ENCODE peak calls at places on chromosomes 11 and 22, in six cellular contexts. One of them, this sample, is unnamed.

GRCh38 chr11:75603791-75604736 is 42.0 kb downstream of the SERPINH1 start:
- DNase-seq in cardiac fibroblast: peak
- DNase-seq in lower leg skin: no peak
- DNase-seq in pancreas: no peak
- DNase-seq in progenitor cell of endocrine pancreas: no peak
- DNase-seq in right atrium auricular region: no peak
- DNase-seq in this sample: no peak

GRCh38 chr22:46050451-46050845 is 73.5 kb upstream of the WNT7B start:
- DNase-seq in cardiac fibroblast: no peak
- DNase-seq in lower leg skin: no peak
- DNase-seq in pancreas: no peak
- DNase-seq in progenitor cell of endocrine pancreas: no peak
- DNase-seq in right atrium auricular region: no peak
- DNase-seq in this sample: no peak

GRCh38 chr11:73359341-73359740 is 16.9 kb upstream of the RELT start:
- DNase-seq in cardiac fibroblast: peak
- DNase-seq in lower leg skin: no peak
- DNase-seq in pancreas: no peak
- DNase-seq in progenitor cell of endocrine pancreas: no peak
- DNase-seq in right atrium auricular region: peak
- DNase-seq in this sample: no peak

GRCh38 chr11:18524248-18524647 is 2.5 kb downstream of the TSG101 start:
- DNase-seq in cardiac fibroblast: no peak
- DNase-seq in lower leg skin: no peak
- DNase-seq in pancreas: no peak
- DNase-seq in progenitor cell of endocrine pancreas: no peak
- DNase-seq in right atrium auricular region: no peak
- DNase-seq in this sample: no peak

GRCh38 chr11:73140213-73141030 is 1.7 kb downstream of the FCHSD2 start:
- DNase-seq in cardiac fibroblast: peak
- DNase-seq in lower leg skin: peak
- DNase-seq in pancreas: no peak
- DNase-seq in progenitor cell of endocrine pancreas: no peak
- DNase-seq in right atrium auricular region: no peak
- DNase-seq in this sample: no peak

GRCh38 chr11:27718853-27719574 is 18.8 kb upstream of the BDNF start:
- DNase-seq in cardiac fibroblast: peak
- DNase-seq in lower leg skin: no peak
- DNase-seq in pancreas: peak
- DNase-seq in progenitor cell of endocrine pancreas: peak
- DNase-seq in right atrium auricular region: no peak
- DNase-seq in this sample: no peak

GRCh38 chr22:45504703-45505341 is 2.1 kb downstream of the FBLN1 start:
- DNase-seq in cardiac fibroblast: peak
- DNase-seq in lower leg skin: no peak
- DNase-seq in pancreas: no peak
- DNase-seq in progenitor cell of endocrine pancreas: peak
- DNase-seq in right atrium auricular region: no peak
- DNase-seq in this sample: no peak

GRCh38 chr22:31150615-31151014 is 9.4 kb upstream of the RNF185 start:
- DNase-seq in cardiac fibroblast: no peak
- DNase-seq in lower leg skin: no peak
- DNase-seq in pancreas: no peak
- DNase-seq in progenitor cell of endocrine pancreas: no peak
- DNase-seq in right atrium auricular region: no peak
- DNase-seq in this sample: no peak

GRCh38 chr11:1548221-1549070 is 23.6 kb downstream of the DUSP8 start:
- DNase-seq in cardiac fibroblast: peak
- DNase-seq in lower leg skin: no peak
- DNase-seq in pancreas: peak
- DNase-seq in progenitor cell of endocrine pancreas: no peak
- DNase-seq in right atrium auricular region: peak
- DNase-seq in this sample: no peak

GRCh38 chr11:102592634-102593581 is 32.2 kb downstream of the MMP20 start:
- DNase-seq in cardiac fibroblast: peak
- DNase-seq in lower leg skin: no peak
- DNase-seq in pancreas: no peak
- DNase-seq in progenitor cell of endocrine pancreas: no peak
- DNase-seq in right atrium auricular region: no peak
- DNase-seq in this sample: no peak

GRCh38 chr11:130146797-130147196 is 12.8 kb upstream of the ST14 start:
- DNase-seq in cardiac fibroblast: no peak
- DNase-seq in lower leg skin: no peak
- DNase-seq in pancreas: peak
- DNase-seq in progenitor cell of endocrine pancreas: no peak
- DNase-seq in right atrium auricular region: no peak
- DNase-seq in this sample: no peak

GRCh38 chr22:28373841-28374240 is 305.8 kb downstream of the TTC28 start:
- DNase-seq in cardiac fibroblast: peak
- DNase-seq in lower leg skin: no peak
- DNase-seq in pancreas: no peak
- DNase-seq in progenitor cell of endocrine pancreas: no peak
- DNase-seq in right atrium auricular region: no peak
- DNase-seq in this sample: no peak

GRCh38 chr22:23055448-23056179 is 14.7 kb upstream of the GNAZ start:
- DNase-seq in cardiac fibroblast: no peak
- DNase-seq in lower leg skin: peak
- DNase-seq in pancreas: no peak
- DNase-seq in progenitor cell of endocrine pancreas: no peak
- DNase-seq in right atrium auricular region: peak
- DNase-seq in this sample: no peak

GRCh38 chr11:112507281-112507680 is 246.6 kb upstream of the PLET1 start:
- DNase-seq in cardiac fibroblast: no peak
- DNase-seq in lower leg skin: no peak
- DNase-seq in pancreas: no peak
- DNase-seq in progenitor cell of endocrine pancreas: no peak
- DNase-seq in right atrium auricular region: no peak
- DNase-seq in this sample: no peak

GRCh38 chr11:114075891-114076441 is 16.5 kb downstream of the ZBTB16 start:
- DNase-seq in cardiac fibroblast: peak
- DNase-seq in lower leg skin: peak
- DNase-seq in pancreas: no peak
- DNase-seq in progenitor cell of endocrine pancreas: peak
- DNase-seq in right atrium auricular region: no peak
- DNase-seq in this sample: no peak

GRCh38 chr22:39577900-39578299 is 7.3 kb downstream of the CACNA1I start:
- DNase-seq in cardiac fibroblast: no peak
- DNase-seq in lower leg skin: no peak
- DNase-seq in pancreas: no peak
- DNase-seq in progenitor cell of endocrine pancreas: no peak
- DNase-seq in right atrium auricular region: no peak
- DNase-seq in this sample: no peak

GRCh38 chr11:83827940-83828554 is 541.9 kb upstream of the CCDC90B start:
- DNase-seq in cardiac fibroblast: peak
- DNase-seq in lower leg skin: no peak
- DNase-seq in pancreas: no peak
- DNase-seq in progenitor cell of endocrine pancreas: no peak
- DNase-seq in right atrium auricular region: no peak
- DNase-seq in this sample: peak

GRCh38 chr11:71115770-71116434 is 136.5 kb downstream of the SHANK2 start:
- DNase-seq in cardiac fibroblast: no peak
- DNase-seq in lower leg skin: no peak
- DNase-seq in pancreas: no peak
- DNase-seq in progenitor cell of endocrine pancreas: no peak
- DNase-seq in right atrium auricular region: no peak
- DNase-seq in this sample: no peak

GRCh38 chr11:71112990-71113389 is 139.4 kb downstream of the SHANK2 start:
- DNase-seq in cardiac fibroblast: no peak
- DNase-seq in lower leg skin: no peak
- DNase-seq in pancreas: no peak
- DNase-seq in progenitor cell of endocrine pancreas: no peak
- DNase-seq in right atrium auricular region: no peak
- DNase-seq in this sample: no peak

GRCh38 chr11:71116435-71117040 is 135.8 kb downstream of the SHANK2 start:
- DNase-seq in cardiac fibroblast: no peak
- DNase-seq in lower leg skin: no peak
- DNase-seq in pancreas: no peak
- DNase-seq in progenitor cell of endocrine pancreas: no peak
- DNase-seq in right atrium auricular region: no peak
- DNase-seq in this sample: no peak

GRCh38 chr11:71112454-71112853 is 139.9 kb downstream of the SHANK2 start:
- DNase-seq in cardiac fibroblast: no peak
- DNase-seq in lower leg skin: no peak
- DNase-seq in pancreas: no peak
- DNase-seq in progenitor cell of endocrine pancreas: no peak
- DNase-seq in right atrium auricular region: no peak
- DNase-seq in this sample: no peak

DNA sequence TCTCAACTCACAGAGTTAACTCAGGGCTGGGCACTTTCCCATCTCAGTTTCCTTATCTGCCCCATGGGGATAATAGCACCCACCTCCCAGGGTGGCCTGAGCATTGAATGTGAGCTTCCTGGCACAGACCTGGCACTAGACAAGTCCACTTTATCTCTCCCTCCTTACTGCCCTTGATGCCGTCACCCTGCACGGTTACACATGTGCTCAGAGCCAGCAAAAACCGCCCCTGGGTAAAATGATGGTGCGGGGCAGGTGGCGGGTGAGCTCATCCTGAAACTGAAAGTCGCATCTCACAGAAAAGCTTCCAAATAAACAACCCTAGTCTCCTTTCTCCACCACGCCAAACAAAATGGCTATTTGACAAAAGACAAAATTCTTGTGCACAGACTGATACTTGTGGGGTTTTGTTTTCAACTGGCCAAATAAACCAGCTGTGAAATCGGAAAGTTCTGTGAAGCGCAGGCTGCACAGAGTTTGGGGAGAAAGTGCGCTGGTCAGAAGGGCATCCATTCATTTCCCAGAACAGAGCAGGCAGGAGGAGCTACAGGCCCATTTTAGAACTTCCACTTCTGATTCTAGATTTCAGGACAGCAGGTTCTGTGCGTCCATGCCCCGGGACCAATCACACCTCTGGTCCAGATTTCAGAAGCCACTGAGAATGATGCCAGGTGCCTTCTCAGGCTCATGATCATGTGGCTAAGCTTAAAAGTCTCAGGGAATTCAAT is 138.1 kb downstream of the SHANK2 start:
- DNase-seq in cardiac fibroblast: no peak
- DNase-seq in lower leg skin: no peak
- DNase-seq in pancreas: no peak
- DNase-seq in progenitor cell of endocrine pancreas: no peak
- DNase-seq in right atrium auricular region: no peak
- DNase-seq in this sample: no peak
- TF ChIP-seq CTCF in cardiac fibroblast: no peak
- TF ChIP-seq CTCF in lower leg skin: no peak
- TF ChIP-seq CTCF in pancreas: no peak
- TF ChIP-seq CTCF in progenitor cell of endocrine pancreas: no peak
- TF ChIP-seq CTCF in right atrium auricular region: no peak
- TF ChIP-seq CTCF in this sample: no peak

GRCh38 chr11:121029813-121030445 is 6.0 kb downstream of the TBCEL start:
- DNase-seq in cardiac fibroblast: no peak
- DNase-seq in lower leg skin: no peak
- DNase-seq in pancreas: no peak
- DNase-seq in progenitor cell of endocrine pancreas: no peak
- DNase-seq in right atrium auricular region: no peak
- DNase-seq in this sample: no peak

GRCh38 chr11:121031167-121031566 is 7.3 kb downstream of the TBCEL start:
- DNase-seq in cardiac fibroblast: no peak
- DNase-seq in lower leg skin: no peak
- DNase-seq in pancreas: no peak
- DNase-seq in progenitor cell of endocrine pancreas: no peak
- DNase-seq in right atrium auricular region: no peak
- DNase-seq in this sample: no peak

GRCh38 chr11:121033635-121034034 is 9.7 kb downstream of the TBCEL start:
- DNase-seq in cardiac fibroblast: no peak
- DNase-seq in lower leg skin: no peak
- DNase-seq in pancreas: no peak
- DNase-seq in progenitor cell of endocrine pancreas: no peak
- DNase-seq in right atrium auricular region: no peak
- DNase-seq in this sample: no peak

GRCh38 chr11:121035169-121035755 is 11.4 kb downstream of the TBCEL start:
- DNase-seq in cardiac fibroblast: no peak
- DNase-seq in lower leg skin: no peak
- DNase-seq in pancreas: no peak
- DNase-seq in progenitor cell of endocrine pancreas: no peak
- DNase-seq in right atrium auricular region: no peak
- DNase-seq in this sample: no peak

DNA sequence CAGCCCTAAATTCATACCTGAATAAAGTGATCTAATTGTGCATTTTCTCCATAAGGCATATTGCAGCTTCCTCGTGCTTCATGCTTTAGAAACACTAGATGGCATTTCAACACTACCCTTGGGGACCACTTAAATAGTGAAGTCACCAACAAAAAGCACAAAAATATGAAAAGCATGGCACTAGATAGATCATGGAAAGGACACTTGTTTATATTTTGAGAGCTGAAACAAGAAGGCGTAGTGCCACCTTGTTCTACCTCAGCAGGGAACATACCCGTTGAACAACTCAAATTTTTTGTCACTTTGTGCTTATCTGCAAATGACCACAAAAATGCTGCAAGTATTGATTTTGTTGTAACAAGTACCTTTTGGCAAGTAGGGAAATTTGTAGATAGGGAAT is 8.6 kb downstream of the TBCEL start:
- DNase-seq in cardiac fibroblast: peak
- DNase-seq in lower leg skin: no peak
- DNase-seq in pancreas: no peak
- DNase-seq in progenitor cell of endocrine pancreas: no peak
- DNase-seq in right atrium auricular region: no peak
- DNase-seq in this sample: no peak
- TF ChIP-seq CTCF in cardiac fibroblast: no peak
- TF ChIP-seq CTCF in lower leg skin: no peak
- TF ChIP-seq CTCF in pancreas: no peak
- TF ChIP-seq CTCF in progenitor cell of endocrine pancreas: no peak
- TF ChIP-seq CTCF in right atrium auricular region: no peak
- TF ChIP-seq CTCF in this sample: peak

GRCh38 chr11:68924073-68924925 is 20.6 kb downstream of the IGHMBP2 start:
- DNase-seq in cardiac fibroblast: no peak
- DNase-seq in lower leg skin: no peak
- DNase-seq in pancreas: no peak
- DNase-seq in progenitor cell of endocrine pancreas: no peak
- DNase-seq in right atrium auricular region: no peak
- DNase-seq in this sample: no peak
- TF ChIP-seq CTCF in cardiac fibroblast: no peak
- TF ChIP-seq CTCF in lower leg skin: no peak
- TF ChIP-seq CTCF in pancreas: no peak
- TF ChIP-seq CTCF in progenitor cell of endocrine pancreas: no peak
- TF ChIP-seq CTCF in right atrium auricular region: no peak
- TF ChIP-seq CTCF in this sample: no peak

GRCh38 chr11:95341246-95341645 is 110.2 kb upstream of the SESN3 start:
- DNase-seq in cardiac fibroblast: no peak
- DNase-seq in lower leg skin: peak
- DNase-seq in pancreas: no peak
- DNase-seq in progenitor cell of endocrine pancreas: no peak
- DNase-seq in right atrium auricular region: no peak
- DNase-seq in this sample: no peak

GRCh38 chr11:95346207-95346718 is 115.3 kb upstream of the SESN3 start:
- DNase-seq in cardiac fibroblast: no peak
- DNase-seq in lower leg skin: no peak
- DNase-seq in pancreas: no peak
- DNase-seq in progenitor cell of endocrine pancreas: no peak
- DNase-seq in right atrium auricular region: no peak
- DNase-seq in this sample: no peak

GRCh38 chr11:95345243-95345642 is 114.2 kb upstream of the SESN3 start:
- DNase-seq in cardiac fibroblast: no peak
- DNase-seq in lower leg skin: no peak
- DNase-seq in pancreas: no peak
- DNase-seq in progenitor cell of endocrine pancreas: no peak
- DNase-seq in right atrium auricular region: no peak
- DNase-seq in this sample: no peak

GRCh38 chr11:95349345-95349942 is 118.4 kb upstream of the SESN3 start:
- DNase-seq in cardiac fibroblast: no peak
- DNase-seq in lower leg skin: no peak
- DNase-seq in pancreas: no peak
- DNase-seq in progenitor cell of endocrine pancreas: no peak
- DNase-seq in right atrium auricular region: no peak
- DNase-seq in this sample: no peak

GRCh38 chr11:95345651-95346050 is 114.6 kb upstream of the SESN3 start:
- DNase-seq in cardiac fibroblast: no peak
- DNase-seq in lower leg skin: no peak
- DNase-seq in pancreas: no peak
- DNase-seq in progenitor cell of endocrine pancreas: no peak
- DNase-seq in right atrium auricular region: no peak
- DNase-seq in this sample: no peak
- TF ChIP-seq CTCF in cardiac fibroblast: no peak
- TF ChIP-seq CTCF in lower leg skin: no peak
- TF ChIP-seq CTCF in pancreas: no peak
- TF ChIP-seq CTCF in progenitor cell of endocrine pancreas: no peak
- TF ChIP-seq CTCF in right atrium auricular region: no peak
- TF ChIP-seq CTCF in this sample: no peak